ENCODE peak calls at places on chromosome 22, in six cellular contexts. One of them, this sample, is unnamed.

GRCh38 chr22:50678651-50679521 is 6.3 kb downstream of the SHANK3 start:
- DNase-seq in H1: no peak
- DNase-seq in body of pancreas: no peak
- DNase-seq in A549: no peak
- DNase-seq in breast epithelium: no peak
- DNase-seq in stomach: peak; percentile 20
- DNase-seq in this sample: peak; percentile 84

GRCh38 chr22:40177738-40178416 is at the start of gene TNRC6B:
- DNase-seq in A549: peak; percentile 94
- DNase-seq in H1: peak; percentile 65
- DNase-seq in breast epithelium: no peak
- DNase-seq in body of pancreas: peak; percentile 81
- DNase-seq in stomach: peak; percentile 72
- DNase-seq in this sample: peak; percentile 92

GRCh38 chr22:23773247-23774113 is 831 bp downstream of the MMP11 start:
- DNase-seq in body of pancreas: no peak
- DNase-seq in H1: no peak
- DNase-seq in stomach: no peak
- DNase-seq in breast epithelium: no peak
- DNase-seq in A549: no peak
- DNase-seq in this sample: no peak

GRCh38 chr22:31748490-31748889 is 1.4 kb downstream of the PRR14L start:
- DNase-seq in A549: no peak
- DNase-seq in breast epithelium: no peak
- DNase-seq in body of pancreas: no peak
- DNase-seq in stomach: no peak
- DNase-seq in H1: no peak
- DNase-seq in this sample: peak; percentile 71

GRCh38 chr22:38137876-38138687 is 27.6 kb upstream of the BAIAP2L2 start:
- DNase-seq in body of pancreas: no peak
- DNase-seq in H1: no peak
- DNase-seq in breast epithelium: no peak
- DNase-seq in A549: no peak
- DNase-seq in stomach: no peak
- DNase-seq in this sample: peak; percentile 77

GRCh38 chr22:27880778-27881394 is 38.2 kb downstream of the PITPNB start:
- DNase-seq in A549: peak; percentile 52
- DNase-seq in stomach: no peak
- DNase-seq in breast epithelium: no peak
- DNase-seq in body of pancreas: peak; percentile 58
- DNase-seq in H1: no peak
- DNase-seq in this sample: peak; percentile 45

GRCh38 chr22:46010177-46010867 is 33.4 kb upstream of the WNT7B start:
- DNase-seq in A549: no peak
- DNase-seq in breast epithelium: no peak
- DNase-seq in body of pancreas: no peak
- DNase-seq in stomach: no peak
- DNase-seq in H1: no peak
- DNase-seq in this sample: no peak

GRCh38 chr22:22403771-22404170 is 104.8 kb downstream of the ZNF280B start:
- DNase-seq in H1: no peak
- DNase-seq in A549: peak; percentile 6
- DNase-seq in breast epithelium: no peak
- DNase-seq in body of pancreas: no peak
- DNase-seq in stomach: no peak
- DNase-seq in this sample: no peak

GRCh38 chr22:47098121-47098520 is 335.7 kb downstream of the TBC1D22A start:
- DNase-seq in stomach: no peak
- DNase-seq in H1: no peak
- DNase-seq in A549: no peak
- DNase-seq in body of pancreas: no peak
- DNase-seq in breast epithelium: no peak
- DNase-seq in this sample: no peak

GRCh38 chr22:18032455-18033101 is 8.2 kb upstream of the MICAL3 start:
- DNase-seq in A549: peak; percentile 48
- DNase-seq in breast epithelium: no peak
- DNase-seq in stomach: no peak
- DNase-seq in body of pancreas: no peak
- DNase-seq in H1: no peak
- DNase-seq in this sample: no peak

GRCh38 chr22:23499845-23500500 is 80.1 kb downstream of the IGLL1 start:
- DNase-seq in A549: no peak
- DNase-seq in breast epithelium: no peak
- DNase-seq in stomach: no peak
- DNase-seq in H1: no peak
- DNase-seq in body of pancreas: no peak
- DNase-seq in this sample: no peak

GRCh38 chr22:40257979-40258378 is 80.3 kb downstream of the TNRC6B start:
- DNase-seq in breast epithelium: no peak
- DNase-seq in stomach: no peak
- DNase-seq in H1: no peak
- DNase-seq in A549: no peak
- DNase-seq in body of pancreas: no peak
- DNase-seq in this sample: no peak

GRCh38 chr22:38570841-38571364 is 920 bp upstream of the DMC1 start:
- DNase-seq in breast epithelium: no peak
- DNase-seq in body of pancreas: peak; percentile 49
- DNase-seq in stomach: peak; percentile 31
- DNase-seq in H1: no peak
- DNase-seq in A549: peak; percentile 28
- DNase-seq in this sample: peak; percentile 89

GRCh38 chr22:30265851-30266444 is 703 bp downstream of the OSM start:
- DNase-seq in stomach: peak; percentile 68
- DNase-seq in breast epithelium: no peak
- DNase-seq in body of pancreas: no peak
- DNase-seq in H1: no peak
- DNase-seq in A549: no peak
- DNase-seq in this sample: no peak

GRCh38 chr22:38305481-38306448 is 11.5 kb downstream of the CSNK1E start:
- DNase-seq in A549: no peak
- DNase-seq in stomach: no peak
- DNase-seq in H1: no peak
- DNase-seq in breast epithelium: no peak
- DNase-seq in body of pancreas: peak; percentile 43
- DNase-seq in this sample: no peak

GRCh38 chr22:40325315-40325714 is 21.0 kb upstream of the ADSL start:
- DNase-seq in stomach: no peak
- DNase-seq in body of pancreas: no peak
- DNase-seq in A549: no peak
- DNase-seq in breast epithelium: no peak
- DNase-seq in H1: no peak
- DNase-seq in this sample: no peak

DNA sequence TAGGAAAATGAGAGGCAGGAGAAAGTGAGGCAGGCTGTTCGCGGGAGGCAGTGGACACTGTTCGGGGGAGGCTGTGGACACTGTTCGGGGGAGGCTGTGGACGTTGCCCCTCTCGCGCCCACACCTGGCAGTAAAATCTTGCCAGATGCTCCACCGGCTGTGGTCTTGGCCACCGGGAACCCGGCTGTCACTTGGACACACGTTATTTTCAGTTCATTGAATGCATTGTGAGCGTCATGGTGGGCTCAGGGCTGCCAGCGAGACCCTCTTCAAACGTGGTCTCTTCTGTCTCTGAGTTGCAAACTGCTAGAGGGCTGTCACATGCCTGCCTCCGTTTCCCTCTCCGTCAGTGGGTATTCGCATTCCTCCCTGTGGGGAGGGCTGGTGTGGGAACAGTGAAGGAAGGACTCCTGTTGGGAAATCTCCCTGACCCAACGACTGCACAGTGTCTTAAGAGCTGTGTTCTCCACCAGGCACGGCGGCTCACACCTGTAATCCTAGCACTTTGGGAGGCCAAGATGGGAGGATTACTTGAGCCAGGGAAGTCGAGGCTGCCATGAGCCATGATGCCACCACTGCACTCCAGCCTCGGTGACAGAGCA is 1.4 kb downstream of the PRR5 start:
- DNase-seq in body of pancreas: no peak
- DNase-seq in breast epithelium: no peak
- DNase-seq in stomach: no peak
- DNase-seq in H1: no peak
- DNase-seq in A549: no peak
- DNase-seq in this sample: no peak
- H3K4me3 ChIP-seq in body of pancreas: peak overlapping the region; percentile 52
- H3K4me3 ChIP-seq in breast epithelium: peak overlapping the region; percentile 55
- H3K4me3 ChIP-seq in stomach: peak overlapping the region; percentile 82
- H3K4me3 ChIP-seq in H1: peak overlapping the region; percentile 64
- H3K4me3 ChIP-seq in A549: peak overlapping the region; percentile 84
- H3K4me3 ChIP-seq in this sample: no peak overlapping the region

DNA sequence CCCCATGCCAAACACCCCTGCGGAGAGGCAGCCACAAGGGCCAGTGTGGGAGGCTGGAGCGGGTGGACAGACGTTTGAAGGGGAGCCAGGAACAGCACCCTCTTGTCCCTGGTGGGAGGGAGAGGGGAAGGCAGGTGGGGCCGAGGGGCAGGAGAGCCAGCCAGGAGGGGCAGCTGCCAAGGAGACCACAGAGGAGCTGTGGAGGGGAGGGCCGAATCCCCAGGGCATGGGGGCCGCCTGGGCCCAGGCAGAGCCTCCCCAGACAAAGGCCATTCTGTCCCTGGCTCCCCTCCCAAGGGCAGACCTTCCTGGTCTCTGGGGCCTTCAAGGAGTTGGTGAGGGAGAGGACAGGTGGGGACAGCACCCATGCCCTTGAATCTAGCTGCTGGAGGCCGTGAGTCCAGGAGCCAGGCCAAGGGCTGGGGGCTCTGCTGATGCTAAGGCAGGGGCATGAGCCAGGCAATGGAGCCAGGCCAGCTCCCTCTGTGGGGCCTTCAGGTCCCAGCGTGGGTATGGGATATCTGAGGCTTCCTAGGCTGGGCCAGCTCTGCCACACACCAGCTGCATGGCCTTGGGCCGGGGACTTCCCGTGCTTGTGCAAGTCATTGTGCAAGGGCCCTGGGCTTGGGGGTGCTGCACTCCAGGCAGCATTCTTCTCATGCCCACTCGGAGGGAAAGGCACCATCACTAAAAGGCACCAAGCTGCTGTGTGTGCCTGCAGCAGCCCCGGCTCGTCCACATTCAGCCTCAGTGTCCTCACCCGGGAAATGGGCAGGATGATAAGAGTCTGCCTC is 11.4 kb downstream of the EMID1 start:
- DNase-seq in A549: peak; percentile 15
- DNase-seq in breast epithelium: no peak
- DNase-seq in body of pancreas: peak; percentile 81
- DNase-seq in stomach: no peak
- DNase-seq in H1: no peak
- DNase-seq in this sample: no peak
- TF ChIP-seq POLR2A in A549: no peak
- TF ChIP-seq POLR2A in breast epithelium: no peak
- TF ChIP-seq POLR2A in body of pancreas: peak; percentile 17
- TF ChIP-seq POLR2A in stomach: no peak
- TF ChIP-seq POLR2A in H1: no peak
- TF ChIP-seq POLR2A in this sample: no peak

GRCh38 chr22:48575567-48576332 is 1251.9 kb downstream of the BRD1 start:
- DNase-seq in stomach: no peak
- DNase-seq in A549: no peak
- DNase-seq in breast epithelium: no peak
- DNase-seq in body of pancreas: no peak
- DNase-seq in H1: no peak
- DNase-seq in this sample: no peak

GRCh38 chr22:48577691-48578090 is 1250.0 kb downstream of the BRD1 start:
- DNase-seq in stomach: no peak
- DNase-seq in breast epithelium: no peak
- DNase-seq in H1: no peak
- DNase-seq in A549: no peak
- DNase-seq in body of pancreas: no peak
- DNase-seq in this sample: no peak

GRCh38 chr22:48577014-48577690 is 1250.5 kb downstream of the BRD1 start:
- DNase-seq in stomach: no peak
- DNase-seq in breast epithelium: no peak
- DNase-seq in body of pancreas: no peak
- DNase-seq in A549: no peak
- DNase-seq in H1: no peak
- DNase-seq in this sample: no peak

GRCh38 chr22:48574776-48575566 is 1252.7 kb downstream of the BRD1 start:
- DNase-seq in body of pancreas: peak; percentile 64
- DNase-seq in A549: peak; percentile 67
- DNase-seq in H1: peak; percentile 85
- DNase-seq in stomach: no peak
- DNase-seq in breast epithelium: no peak
- DNase-seq in this sample: no peak

DNA sequence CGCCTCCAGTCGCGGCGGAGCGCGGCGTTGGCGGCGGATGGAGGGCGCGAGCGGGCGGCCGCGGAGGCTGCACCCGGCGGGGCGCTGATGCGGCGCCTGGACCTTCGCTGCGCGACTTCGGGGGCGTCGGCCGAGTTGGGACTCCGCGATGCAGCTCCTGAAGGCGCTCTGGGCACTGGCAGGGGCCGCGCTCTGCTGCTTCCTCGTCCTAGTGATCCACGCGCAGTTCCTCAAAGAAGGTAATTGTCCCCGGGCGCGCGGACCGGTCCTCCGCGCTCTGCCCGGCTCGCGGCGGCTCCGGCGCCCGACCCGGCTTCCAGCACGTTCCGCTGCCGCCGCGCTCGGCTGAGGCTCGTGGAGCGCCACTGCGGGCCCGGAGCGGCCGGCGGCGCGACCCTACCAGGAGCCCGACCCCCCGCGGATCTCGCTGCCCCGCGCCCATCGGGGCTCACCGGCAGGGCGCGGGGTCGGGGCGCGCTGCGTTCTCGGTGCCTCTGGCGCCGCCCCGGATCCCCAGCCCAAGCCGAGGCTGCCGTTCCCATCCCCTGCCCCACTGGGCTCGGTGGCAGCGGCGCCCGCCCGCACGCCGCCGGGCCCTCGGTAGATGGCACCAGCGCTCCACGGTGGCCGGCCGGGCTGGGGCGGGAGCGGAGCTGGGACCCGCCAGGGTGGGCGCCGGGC is 1251.2 kb downstream of the BRD1 start:
- DNase-seq in H1: peak; percentile 85
- DNase-seq in body of pancreas: peak; percentile 20
- DNase-seq in breast epithelium: no peak
- DNase-seq in stomach: no peak
- DNase-seq in A549: no peak
- DNase-seq in this sample: no peak
- H3K4me3 ChIP-seq in H1: peak overlapping the region; percentile 30
- H3K4me3 ChIP-seq in body of pancreas: no peak overlapping the region
- H3K4me3 ChIP-seq in breast epithelium: peak overlapping the region; percentile 32
- H3K4me3 ChIP-seq in stomach: peak overlapping the region; percentile 45
- H3K4me3 ChIP-seq in A549: peak overlapping the region; percentile 52
- H3K4me3 ChIP-seq in this sample: no peak overlapping the region

DNA sequence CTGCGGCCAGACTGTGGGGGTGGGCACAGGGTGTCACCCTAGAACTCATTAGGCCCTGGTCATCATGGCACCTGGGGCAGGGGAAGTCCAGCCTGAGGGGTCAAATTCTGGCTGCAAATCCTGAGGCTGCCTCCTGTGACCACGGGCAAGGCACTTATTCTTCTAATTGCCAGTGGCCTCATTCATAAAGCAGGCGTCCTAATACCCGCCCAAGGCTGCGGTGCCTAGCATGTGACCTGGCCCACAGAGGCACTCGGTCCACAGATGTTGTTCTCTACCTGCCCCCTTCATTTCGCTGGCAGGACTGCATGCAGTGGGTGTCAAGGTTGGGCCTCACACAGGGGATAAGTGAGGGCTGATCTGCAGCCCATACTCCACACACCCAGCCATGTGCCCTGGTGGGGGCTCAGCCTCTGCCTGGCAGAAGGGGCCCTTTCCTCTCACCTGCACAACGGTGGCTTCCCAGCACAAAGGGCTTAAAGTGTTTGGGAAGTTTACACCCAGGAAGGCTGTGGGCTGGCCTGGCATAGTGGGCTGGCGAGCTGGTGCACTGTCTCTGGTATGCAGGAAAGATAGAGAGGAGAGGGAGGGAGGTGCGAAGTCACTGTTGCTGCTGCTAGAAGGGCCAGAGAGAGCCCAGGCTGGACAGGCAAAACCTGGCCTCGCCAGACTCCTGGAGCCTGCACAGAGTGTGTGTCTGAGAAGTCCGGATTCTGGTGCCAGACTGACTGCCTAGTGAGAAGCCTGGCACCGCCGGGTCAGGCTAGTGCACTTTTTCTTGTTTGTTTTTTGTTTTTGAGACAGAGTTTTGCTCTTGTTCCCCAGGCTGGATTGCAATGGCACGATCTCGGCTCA is 3.2 kb downstream of the MPST start:
- DNase-seq in body of pancreas: peak; percentile 42
- DNase-seq in breast epithelium: no peak
- DNase-seq in H1: no peak
- DNase-seq in A549: no peak
- DNase-seq in stomach: peak; percentile 44
- DNase-seq in this sample: no peak
- TF ChIP-seq POLR2A in body of pancreas: no peak
- TF ChIP-seq POLR2A in breast epithelium: no peak
- TF ChIP-seq POLR2A in H1: no peak
- TF ChIP-seq POLR2A in A549: no peak
- TF ChIP-seq POLR2A in stomach: no peak
- TF ChIP-seq POLR2A in this sample: no peak

This sample was measured in lower leg skin.